ENCODE peak calls at places on chromosome 7, in seven cellular contexts. K is GM12891; X is activated CD8-positive, alpha-beta memory T cell treated with anti-CD3 and anti-CD28 coated beads for 4 hours; B is AG08395; N is T1000; Z is M059J; S is cardiac fibroblast. R is an unnamed sample.

GRCh38 chr7:47143344-47143743 is 438.6 kb downstream of the TNS3 start:
- DNase-seq in X (no peak), K (no peak), Z (peak), B (peak), S (peak), N (no peak), R (no peak)

GRCh38 chr7:140544278-140544896 is 65.1 kb upstream of the MKRN1 start:
- DNase-seq in X (no peak), S (no peak), N (no peak), B (no peak), K (no peak), Z (no peak), R (no peak)

GRCh38 chr7:22841954-22842353 is 19.3 kb upstream of the TOMM7 start:
- DNase-seq in N (no peak), Z (no peak), K (no peak), B (peak), S (no peak), X (no peak), R (no peak)

GRCh38 chr7:92854501-92855238 is 18.3 kb upstream of the CDK6 start:
- DNase-seq in S (peak), Z (no peak), K (no peak), N (no peak), B (no peak), X (no peak), R (no peak)

GRCh38 chr7:111392976-111393762 is 169.1 kb downstream of the IMMP2L start:
- DNase-seq in X (no peak), B (peak), N (no peak), K (no peak), Z (peak), S (peak), R (peak)

GRCh38 chr7:73721237-73721848 is 1.9 kb upstream of the STX1A start:
- DNase-seq in N (no peak), Z (peak), B (no peak), S (no peak), K (no peak), X (no peak), R (peak)

GRCh38 chr7:150439926-150440325 is 10.5 kb upstream of the GIMAP8 start:
- DNase-seq in Z (peak), S (peak), N (no peak), K (no peak), X (no peak), B (no peak), R (no peak)

GRCh38 chr7:102468416-102469350 is 3.9 kb downstream of the LRWD1 start:
- DNase-seq in N (no peak), Z (no peak), X (no peak), S (no peak), K (no peak), B (no peak), R (no peak)

GRCh38 chr7:3955751-3956696 is 655.0 kb downstream of the SDK1 start:
- DNase-seq in N (peak), K (no peak), X (no peak), B (no peak), Z (peak), S (peak), R (peak)

GRCh38 chr7:50775826-50776225 is 6.9 kb downstream of the GRB10 start:
- DNase-seq in B (no peak), N (no peak), K (no peak), X (no peak), Z (no peak), S (no peak), R (no peak)

GRCh38 chr7:136103545-136104268 is 126.5 kb upstream of the MTPN start:
- DNase-seq in X (no peak), B (no peak), N (no peak), Z (no peak), K (no peak), S (no peak), R (no peak)

GRCh38 chr7:136677456-136678365 is 190.7 kb upstream of the CHRM2 start:
- DNase-seq in X (no peak), Z (peak), K (no peak), B (peak), N (peak), S (peak), R (peak)

GRCh38 chr7:98034044-98035035 is 44.3 kb upstream of the OCM2 start:
- DNase-seq in Z (no peak), B (no peak), N (no peak), X (no peak), K (no peak), S (no peak), R (no peak)

GRCh38 chr7:151427705-151428392 is 12.1 kb downstream of the CRYGN start:
- DNase-seq in Z (no peak), K (no peak), X (no peak), N (no peak), S (no peak), B (no peak), R (no peak)

GRCh38 chr7:70071786-70072185 is 473.5 kb downstream of the AUTS2 start:
- DNase-seq in N (no peak), X (no peak), B (no peak), K (no peak), S (no peak), Z (no peak), R (no peak)

GRCh38 chr7:2631924-2632716 is at the start of gene TTYH3:
- DNase-seq in K (no peak), N (no peak), S (no peak), Z (peak), B (no peak), X (no peak), R (no peak)

GRCh38 chr7:27046854-27047549 is 48.8 kb downstream of the HOXA1 start:
- DNase-seq in X (no peak), N (no peak), Z (peak), B (peak), S (peak), K (no peak), R (peak)

GRCh38 chr7:112192236-112193154 is 13.7 kb downstream of the DOCK4 start:
- DNase-seq in N (no peak), S (peak), B (peak), K (no peak), X (no peak), Z (peak), R (peak)

GRCh38 chr7:63070696-63071095 is 928.0 kb upstream of the ZNF722 start:
- DNase-seq in Z (no peak), X (no peak), N (no peak), B (no peak), K (no peak), S (no peak), R (no peak)

GRCh38 chr7:115910541-115911164 is 119.9 kb downstream of the TFEC start:
- DNase-seq in Z (peak), K (no peak), B (peak), S (peak), X (no peak), N (no peak), R (peak)

GRCh38 chr7:82044497-82045080 is 274.7 kb upstream of the HGF start:
- DNase-seq in X (no peak), N (no peak), S (peak), B (peak), Z (peak), K (no peak), R (peak)